ENCODE peak calls at places on chromosomes 6 and 20, in five cellular contexts. L, U, P, J and O are unnamed samples.

GRCh38 chr6:166430269-166430668 is 47.5 kb upstream of the MPC1 start:
- DNase-seq in U (no peak), P (no peak), L (no peak), J (no peak), O (no peak)

GRCh38 chr6:104325341-104326172 is 534.2 kb downstream of the HACE1 start:
- DNase-seq in J (peak; percentile 62), P (peak; percentile 28), U (peak; percentile 45), L (no peak), O (no peak)

GRCh38 chr20:50004175-50004574 is 21.4 kb downstream of the SNAI1 start:
- DNase-seq in U (peak; percentile 17), J (no peak), P (no peak), L (no peak), O (no peak)

GRCh38 chr6:149453597-149454340 is 31.0 kb downstream of the ZC3H12D start:
- DNase-seq in U (no peak), P (no peak), L (no peak), J (no peak), O (no peak)

GRCh38 chr20:32476684-32477593 is 108.2 kb downstream of the NOL4L start:
- DNase-seq in P (no peak), L (no peak), U (no peak), J (no peak), O (no peak)

GRCh38 chr6:16137451-16137801 is 8.5 kb downstream of the MYLIP start:
- DNase-seq in P (no peak), J (no peak), U (no peak), L (no peak), O (no peak)

GRCh38 chr20:6708010-6708409 is 59.5 kb upstream of the BMP2 start:
- DNase-seq in P (peak; percentile 36), U (no peak), L (no peak), J (no peak), O (no peak)

GRCh38 chr6:22147983-22148797 is 148.6 kb downstream of the PRL start:
- DNase-seq in U (no peak), J (peak; percentile 60), L (no peak), P (peak; percentile 76), O (no peak)

GRCh38 chr6:138377844-138378243 is at the start of gene SMIM28:
- DNase-seq in U (no peak), L (no peak), P (no peak), J (no peak), O (no peak)

GRCh38 chr20:24314053-24314452 is 155.4 kb upstream of the SYNDIG1 start:
- DNase-seq in P (no peak), U (no peak), L (no peak), J (no peak), O (no peak)

GRCh38 chr20:32756156-32756555 is 6.0 kb upstream of the DNMT3B start:
- DNase-seq in L (no peak), U (no peak), J (no peak), P (no peak), O (no peak)

GRCh38 chr20:63679799-63680305 is 16.6 kb upstream of the TNFRSF6B start:
- DNase-seq in L (no peak), P (no peak), J (no peak), U (no peak), O (no peak)

GRCh38 chr20:14865169-14865568 is 527.8 kb upstream of the FLRT3 start:
- DNase-seq in U (no peak), P (no peak), L (no peak), J (no peak), O (no peak)

GRCh38 chr6:56690519-56691200 is 48.0 kb upstream of the DST start:
- DNase-seq in P (peak; percentile 84), L (no peak), U (peak; percentile 51), J (no peak), O (no peak)

GRCh38 chr6:84707161-84707560 is 57.2 kb downstream of the TBX18 start:
- DNase-seq in J (no peak), U (no peak), P (no peak), L (no peak), O (no peak)

GRCh38 chr6:48766349-48766748 is 655.4 kb upstream of the PTCHD4 start:
- DNase-seq in J (no peak), U (no peak), L (no peak), P (peak; percentile 67), O (no peak)

GRCh38 chr20:49543858-49544437 is 24.0 kb downstream of the PTGIS start:
- DNase-seq in P (no peak), U (no peak), L (no peak), J (no peak), O (no peak)

GRCh38 chr6:80674669-80675068 is 568.2 kb downstream of the BCKDHB start:
- DNase-seq in L (no peak), U (no peak), J (no peak), P (no peak), O (no peak)

GRCh38 chr6:166770216-166771116 is 143.4 kb upstream of the RPS6KA2 start:
- DNase-seq in J (no peak), U (no peak), L (no peak), P (no peak), O (no peak)

GRCh38 chr6:157571995-157572394 is 191.0 kb downstream of the ZDHHC14 start:
- DNase-seq in P (no peak), J (no peak), L (no peak), U (no peak), O (no peak)

GRCh38 chr20:1005452-1006027 is 3.4 kb upstream of the RSPO4 start:
- DNase-seq in J (no peak), U (peak; percentile 5), L (no peak), P (peak; percentile 15), O (no peak)

GRCh38 chr20:63394069-63394468 is 32.9 kb upstream of the CHRNA4 start:
- DNase-seq in P (peak; percentile 18), L (no peak), U (no peak), J (no peak), O (no peak)

GRCh38 chr6:115728171-115728570 is 332.5 kb downstream of the FRK start:
- DNase-seq in U (no peak), L (no peak), J (no peak), P (no peak), O (no peak)

GRCh38 chr6:37633581-37634237 is 64.0 kb downstream of the MDGA1 start:
- DNase-seq in U (no peak), P (no peak), L (no peak), J (no peak), O (no peak)

GRCh38 chr6:78835817-78836216 is 31.5 kb upstream of the IRAK1BP1 start:
- DNase-seq in P (no peak), U (peak; percentile 36), J (no peak), L (no peak), O (no peak)

GRCh38 chr20:63842258-63842657 is 11.2 kb upstream of the ZBTB46 start:
- DNase-seq in U (no peak), P (no peak), J (no peak), L (no peak), O (no peak)

GRCh38 chr20:23189341-23189740 is 103.2 kb upstream of the CD93 start:
- DNase-seq in U (no peak), L (no peak), J (no peak), P (no peak), O (no peak)

GRCh38 chr20:41038149-41038877 is 9.7 kb downstream of the TOP1 start:
- DNase-seq in J (no peak), P (no peak), L (no peak), U (no peak), O (no peak)

GRCh38 chr6:169452117-169452868 is 198.6 kb upstream of the THBS2 start:
- DNase-seq in U (no peak), L (no peak), P (peak; percentile 95), J (no peak), O (no peak)

GRCh38 chr6:157424491-157425020 is 43.6 kb downstream of the ZDHHC14 start:
- DNase-seq in P (no peak), J (no peak), U (no peak), L (no peak), O (no peak)

GRCh38 chr20:25372584-25373336 is 17.9 kb downstream of the ABHD12 start:
- DNase-seq in J (no peak), U (no peak), L (no peak), P (peak; percentile 94), O (no peak)